ENCODE peak calls at places on chromosome 4, in six cellular contexts. L is hepatocyte, Z is H9, P is mammary epithelial cell, E is SK-N-SH, D is GM23248. C is an unnamed sample.
A peak's percentile ranks its signal among the peaks of the same experiment; 100 is the strongest.

GRCh38 chr4:3256230-3257124 is 7.5 kb downstream of the MSANTD1 start:
- DNase-seq in D (no peak), P (no peak), Z (peak; percentile 7), E (no peak), L (no peak), C (no peak)

GRCh38 chr4:147843162-147843561 is 111.3 kb downstream of the ARHGAP10 start:
- DNase-seq in E (no peak), L (peak; percentile 63), P (no peak), D (no peak), Z (peak; percentile 50), C (peak; percentile 58)

GRCh38 chr4:38046735-38047487 is 86.7 kb downstream of the PTTG2 start:
- DNase-seq in D (no peak), P (no peak), L (no peak), E (no peak), Z (peak; percentile 71), C (no peak)

GRCh38 chr4:891747-892146 is 40.4 kb downstream of the GAK start:
- DNase-seq in Z (peak; percentile 70), D (peak; percentile 21), P (no peak), E (peak; percentile 61), L (no peak), C (no peak)

GRCh38 chr4:109600431-109600830 is 40.4 kb downstream of the MCUB start:
- DNase-seq in E (no peak), P (no peak), D (no peak), L (no peak), Z (no peak), C (no peak)

GRCh38 chr4:123856689-123857545 is 460.3 kb downstream of the SPRY1 start:
- DNase-seq in E (peak; percentile 41), P (no peak), D (peak; percentile 48), L (peak; percentile 72), Z (peak; percentile 54), C (peak; percentile 36)

GRCh38 chr4:185602397-185602796 is 67.1 kb upstream of the PDLIM3 start:
- DNase-seq in D (no peak), E (no peak), P (no peak), Z (no peak), L (no peak), C (no peak)

GRCh38 chr4:184747034-184747830 is 13.3 kb upstream of the CENPU start:
- DNase-seq in P (peak; percentile 53), E (no peak), D (no peak), L (peak; percentile 23), Z (peak; percentile 55), C (peak; percentile 76)

GRCh38 chr4:77003400-77003799 is 53.8 kb downstream of the SEPTIN11 start:
- DNase-seq in L (no peak), D (no peak), E (no peak), Z (no peak), P (no peak), C (no peak)

GRCh38 chr4:87240341-87240740 is 19.9 kb upstream of the KLHL8 start:
- DNase-seq in D (peak; percentile 8), P (no peak), Z (no peak), E (no peak), L (no peak), C (no peak)

GRCh38 chr4:123284166-123284565 is 112.4 kb upstream of the SPRY1 start:
- DNase-seq in E (peak; percentile 9), P (no peak), L (no peak), Z (no peak), D (no peak), C (no peak)

GRCh38 chr4:123102897-123103489 is 180.6 kb upstream of the NUDT6 start:
- DNase-seq in E (peak; percentile 55), D (peak; percentile 65), L (peak; percentile 40), Z (no peak), P (peak; percentile 40), C (peak; percentile 59)

GRCh38 chr4:141643557-141643956 is 7.2 kb downstream of the IL15 start:
- DNase-seq in P (peak; percentile 92), D (peak; percentile 89), L (no peak), Z (no peak), E (no peak), C (no peak)

GRCh38 chr4:113835005-113835404 is 73.5 kb upstream of the CAMK2D start:
- DNase-seq in L (no peak), Z (no peak), D (peak; percentile 81), E (no peak), P (no peak), C (no peak)

GRCh38 chr4:123596805-123597204 is 200.2 kb downstream of the SPRY1 start:
- DNase-seq in L (no peak), D (no peak), P (no peak), E (no peak), Z (no peak), C (no peak)

GRCh38 chr4:6772223-6772928 is 10.2 kb upstream of the KIAA0232 start:
- DNase-seq in D (peak; percentile 29), E (no peak), Z (no peak), P (peak; percentile 78), L (no peak), C (peak; percentile 88)

GRCh38 chr4:160143574-160143973 is 1040.7 kb downstream of the RAPGEF2 start:
- DNase-seq in E (no peak), P (peak; percentile 45), Z (no peak), D (no peak), L (no peak), C (no peak)

GRCh38 chr4:5816851-5817375 is 76.0 kb downstream of the CRMP1 start:
- DNase-seq in D (no peak), P (no peak), L (no peak), E (no peak), Z (no peak), C (no peak)

GRCh38 chr4:182975806-182976205 is 58.6 kb upstream of the DCTD start:
- DNase-seq in E (peak; percentile 22), L (no peak), P (peak; percentile 96), D (peak; percentile 92), Z (no peak), C (no peak)

GRCh38 chr4:28287837-28288236 is 1427.2 kb downstream of the STIM2 start:
- DNase-seq in D (peak; percentile 97), E (no peak), Z (no peak), P (peak; percentile 97), L (peak; percentile 15), C (peak; percentile 88)

GRCh38 chr4:124203613-124204284 is 508.8 kb downstream of the ANKRD50 start:
- DNase-seq in Z (no peak), L (no peak), P (no peak), D (peak; percentile 61), E (no peak), C (no peak)

GRCh38 chr4:184406915-184407314 is 67.4 kb downstream of the IRF2 start:
- DNase-seq in E (no peak), P (peak; percentile 76), D (no peak), L (no peak), Z (no peak), C (no peak)

GRCh38 chr4:89021678-89022077 is 35.3 kb downstream of the FAM13A start:
- DNase-seq in D (no peak), Z (no peak), E (no peak), P (no peak), L (peak; percentile 16), C (no peak)

GRCh38 chr4:24070117-24070516 is 180.3 kb upstream of the PPARGC1A start:
- DNase-seq in D (peak; percentile 75), L (no peak), E (no peak), P (peak; percentile 45), Z (no peak), C (peak; percentile 58)

GRCh38 chr4:21802406-21802805 is 146.2 kb downstream of the KCNIP4 start:
- DNase-seq in P (peak; percentile 55), E (no peak), L (no peak), D (peak; percentile 69), Z (no peak), C (peak; percentile 47)

GRCh38 chr4:98851806-98852205 is 77.1 kb downstream of the EIF4E start:
- DNase-seq in L (no peak), D (peak; percentile 4), Z (no peak), E (no peak), P (no peak), C (no peak)

GRCh38 chr4:47451657-47452056 is 11.8 kb downstream of the COMMD8 start:
- DNase-seq in D (peak; percentile 46), P (no peak), Z (no peak), L (no peak), E (no peak), C (no peak)

GRCh38 chr4:54439831-54440243 is 210.7 kb downstream of the PDGFRA start:
- DNase-seq in Z (no peak), P (peak; percentile 47), E (peak; percentile 65), D (peak; percentile 71), L (no peak), C (no peak)

GRCh38 chr4:15656038-15656470 is 897 bp upstream of the FBXL5 start:
- DNase-seq in D (no peak), P (no peak), Z (peak; percentile 72), L (no peak), E (no peak), C (no peak)

GRCh38 chr4:155543126-155543765 is 123.4 kb upstream of the GUCY1A1 start:
- DNase-seq in L (no peak), Z (no peak), D (peak; percentile 71), P (peak; percentile 75), E (no peak), C (no peak)
- H3K79me2 ChIP-seq in L (no peaks in the 10 kb centered on the region), Z (no peaks in the 10 kb centered on the region), D (no peaks in the 10 kb centered on the region), P (no peaks in the 10 kb centered on the region), E (no peaks in the 10 kb centered on the region), C (no peaks in the 10 kb centered on the region)

DNA sequence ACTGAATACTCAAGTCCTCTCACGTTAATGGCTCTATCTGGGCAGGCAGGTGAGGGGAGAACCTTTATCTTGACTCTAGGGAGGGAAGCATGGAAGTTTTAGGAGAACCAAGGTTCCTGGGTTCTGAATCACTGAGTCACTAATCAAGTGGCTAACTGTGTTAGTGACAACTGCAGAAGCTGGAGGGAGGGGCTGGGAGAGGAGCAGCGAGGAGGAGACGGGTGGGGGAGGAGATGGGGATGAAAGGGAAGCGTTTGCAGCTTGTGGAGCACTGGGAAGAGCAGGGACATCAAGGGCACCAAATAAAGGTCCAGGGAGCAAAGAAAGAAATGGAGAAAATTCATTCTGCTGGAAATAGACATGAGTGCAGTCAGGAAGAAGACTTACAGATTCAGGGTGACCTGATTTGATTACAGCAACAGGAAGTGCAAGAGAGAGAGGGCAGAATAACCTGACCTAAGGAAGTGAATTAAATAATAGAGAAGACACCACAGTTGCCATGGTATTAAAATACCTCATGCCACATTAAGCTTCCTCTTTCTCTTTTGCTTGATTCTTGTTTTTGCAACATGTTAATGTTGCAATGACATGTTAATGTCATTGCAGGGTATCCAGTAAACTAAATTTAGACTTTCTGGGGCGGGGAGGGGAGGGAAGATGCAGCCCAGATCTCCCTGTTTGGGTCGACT is 4.5 kb upstream of the SETD7 start:
- DNase-seq in E (no peak), Z (peak; percentile 66), P (no peak), D (no peak), L (no peak), C (peak; percentile 29)
- H3K79me2 ChIP-seq in E (no peaks in the 10 kb centered on the region), Z (no peaks in the 10 kb centered on the region), P (peaks cover 3% of the 10 kb centered on the region), D (no peaks in the 10 kb centered on the region), L (no peaks in the 10 kb centered on the region), C (peaks cover 6% of the 10 kb centered on the region)

GRCh38 chr4:145883173-145883572 is 55.5 kb downstream of the ZNF827 start:
- DNase-seq in Z (no peak), E (no peak), P (no peak), L (no peak), D (no peak), C (no peak)
- H3K79me2 ChIP-seq in Z (peaks cover 8% of the 10 kb centered on the region), E (peaks cover 42% of the 10 kb centered on the region), P (peaks cover 29% of the 10 kb centered on the region), L (peaks cover 53% of the 10 kb centered on the region), D (peaks cover 38% of the 10 kb centered on the region), C (no peaks in the 10 kb centered on the region)

DNA sequence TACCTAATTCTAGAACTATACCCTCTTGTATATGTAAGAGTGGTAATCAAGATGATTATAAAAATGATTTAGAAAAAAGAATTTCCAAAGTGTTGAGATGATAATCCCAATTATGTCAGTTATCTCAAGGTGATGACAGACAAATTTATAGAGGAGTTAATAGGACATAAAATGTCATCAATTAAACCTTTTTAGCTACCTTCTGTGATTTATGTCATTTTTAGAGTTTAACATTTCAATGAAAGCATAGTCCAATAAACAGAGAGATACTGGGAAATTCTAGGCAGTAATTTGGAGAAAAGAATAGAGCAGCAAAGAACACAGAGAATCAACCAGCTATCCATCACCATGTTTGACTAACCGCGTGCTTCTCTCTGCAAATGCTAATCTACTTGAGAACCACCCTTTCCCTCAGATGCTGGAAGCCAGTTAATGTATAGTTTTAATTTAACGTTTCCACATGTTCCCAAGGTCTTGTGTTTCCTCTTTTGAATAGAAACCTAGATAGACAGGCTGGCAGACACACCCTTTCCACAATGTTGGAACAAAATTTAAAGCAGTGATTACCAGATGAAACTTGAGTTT is 433.1 kb upstream of the FAM241A start:
- DNase-seq in D (no peak), E (no peak), P (no peak), L (no peak), Z (no peak), C (no peak)
- H3K79me2 ChIP-seq in D (no peaks in the 10 kb centered on the region), E (no peaks in the 10 kb centered on the region), P (no peaks in the 10 kb centered on the region), L (no peaks in the 10 kb centered on the region), Z (no peaks in the 10 kb centered on the region), C (no peaks in the 10 kb centered on the region)